ENCODE peak calls at places on chromosome 7, in ten cellular contexts. One of them, this sample, is unnamed.
A peak's percentile ranks its signal among the peaks of the same experiment; 100 is the strongest.

GRCh38 chr7:34875481-34875880 is 161.8 kb downstream of the DPY19L1 start:
- DNase-seq in activated naive CD4-positive, alpha-beta T cell treated with anti-CD3 and anti-CD28 coated beads for 36 hours: no peak
- DNase-seq in spleen: no peak
- DNase-seq in fibroblast of the conjunctiva: no peak
- DNase-seq in HCT116: no peak
- DNase-seq in T-helper 2 cell: no peak
- DNase-seq in nucleus accumbens: peak; percentile 25
- DNase-seq in upper lobe of right lung: no peak
- DNase-seq in left cardiac atrium: no peak
- DNase-seq in T follicular helper cell: no peak
- DNase-seq in this sample: no peak

GRCh38 chr7:2956526-2957368 is 86.9 kb downstream of the CARD11 start:
- DNase-seq in activated naive CD4-positive, alpha-beta T cell treated with anti-CD3 and anti-CD28 coated beads for 36 hours: peak; percentile 83
- DNase-seq in spleen: no peak
- DNase-seq in fibroblast of the conjunctiva: no peak
- DNase-seq in HCT116: peak; percentile 15
- DNase-seq in T-helper 2 cell: no peak
- DNase-seq in nucleus accumbens: no peak
- DNase-seq in upper lobe of right lung: peak; percentile 52
- DNase-seq in left cardiac atrium: no peak
- DNase-seq in T follicular helper cell: no peak
- DNase-seq in this sample: no peak

GRCh38 chr7:103632972-103633371 is 187.0 kb upstream of the SLC26A5 start:
- DNase-seq in activated naive CD4-positive, alpha-beta T cell treated with anti-CD3 and anti-CD28 coated beads for 36 hours: no peak
- DNase-seq in spleen: no peak
- DNase-seq in fibroblast of the conjunctiva: no peak
- DNase-seq in HCT116: no peak
- DNase-seq in T-helper 2 cell: no peak
- DNase-seq in nucleus accumbens: no peak
- DNase-seq in upper lobe of right lung: no peak
- DNase-seq in left cardiac atrium: no peak
- DNase-seq in T follicular helper cell: no peak
- DNase-seq in this sample: no peak

GRCh38 chr7:155257482-155258232 is 40.0 kb upstream of the INSIG1 start:
- DNase-seq in activated naive CD4-positive, alpha-beta T cell treated with anti-CD3 and anti-CD28 coated beads for 36 hours: no peak
- DNase-seq in spleen: no peak
- DNase-seq in fibroblast of the conjunctiva: peak; percentile 86
- DNase-seq in HCT116: no peak
- DNase-seq in T-helper 2 cell: no peak
- DNase-seq in nucleus accumbens: no peak
- DNase-seq in upper lobe of right lung: no peak
- DNase-seq in left cardiac atrium: peak; percentile 84
- DNase-seq in T follicular helper cell: no peak
- DNase-seq in this sample: no peak

GRCh38 chr7:84188811-84189405 is 5.7 kb downstream of the SEMA3A start:
- DNase-seq in activated naive CD4-positive, alpha-beta T cell treated with anti-CD3 and anti-CD28 coated beads for 36 hours: no peak
- DNase-seq in spleen: no peak
- DNase-seq in fibroblast of the conjunctiva: no peak
- DNase-seq in HCT116: no peak
- DNase-seq in T-helper 2 cell: no peak
- DNase-seq in nucleus accumbens: no peak
- DNase-seq in upper lobe of right lung: no peak
- DNase-seq in left cardiac atrium: no peak
- DNase-seq in T follicular helper cell: no peak
- DNase-seq in this sample: no peak

GRCh38 chr7:138878847-138879246 is 80.9 kb upstream of the ATP6V0A4 start:
- DNase-seq in activated naive CD4-positive, alpha-beta T cell treated with anti-CD3 and anti-CD28 coated beads for 36 hours: no peak
- DNase-seq in spleen: no peak
- DNase-seq in fibroblast of the conjunctiva: no peak
- DNase-seq in HCT116: no peak
- DNase-seq in T-helper 2 cell: no peak
- DNase-seq in nucleus accumbens: no peak
- DNase-seq in upper lobe of right lung: no peak
- DNase-seq in left cardiac atrium: no peak
- DNase-seq in T follicular helper cell: no peak
- DNase-seq in this sample: no peak

GRCh38 chr7:115024276-115024675 is 102.4 kb downstream of the MDFIC start:
- DNase-seq in activated naive CD4-positive, alpha-beta T cell treated with anti-CD3 and anti-CD28 coated beads for 36 hours: no peak
- DNase-seq in spleen: no peak
- DNase-seq in fibroblast of the conjunctiva: no peak
- DNase-seq in HCT116: no peak
- DNase-seq in T-helper 2 cell: no peak
- DNase-seq in nucleus accumbens: no peak
- DNase-seq in upper lobe of right lung: no peak
- DNase-seq in left cardiac atrium: no peak
- DNase-seq in T follicular helper cell: no peak
- DNase-seq in this sample: no peak

GRCh38 chr7:111475959-111476358 is 86.3 kb downstream of the IMMP2L start:
- DNase-seq in activated naive CD4-positive, alpha-beta T cell treated with anti-CD3 and anti-CD28 coated beads for 36 hours: no peak
- DNase-seq in spleen: no peak
- DNase-seq in fibroblast of the conjunctiva: no peak
- DNase-seq in HCT116: no peak
- DNase-seq in T-helper 2 cell: no peak
- DNase-seq in nucleus accumbens: no peak
- DNase-seq in upper lobe of right lung: no peak
- DNase-seq in left cardiac atrium: no peak
- DNase-seq in T follicular helper cell: no peak
- DNase-seq in this sample: no peak

GRCh38 chr7:149770728-149771127 is 2.7 kb downstream of the ZNF467 start:
- DNase-seq in activated naive CD4-positive, alpha-beta T cell treated with anti-CD3 and anti-CD28 coated beads for 36 hours: no peak
- DNase-seq in spleen: peak; percentile 70
- DNase-seq in fibroblast of the conjunctiva: no peak
- DNase-seq in HCT116: no peak
- DNase-seq in T-helper 2 cell: no peak
- DNase-seq in nucleus accumbens: no peak
- DNase-seq in upper lobe of right lung: no peak
- DNase-seq in left cardiac atrium: no peak
- DNase-seq in T follicular helper cell: no peak
- DNase-seq in this sample: no peak

GRCh38 chr7:102275123-102275703 is 11.5 kb upstream of the SH2B2 start:
- DNase-seq in activated naive CD4-positive, alpha-beta T cell treated with anti-CD3 and anti-CD28 coated beads for 36 hours: no peak
- DNase-seq in spleen: no peak
- DNase-seq in fibroblast of the conjunctiva: no peak
- DNase-seq in HCT116: no peak
- DNase-seq in T-helper 2 cell: no peak
- DNase-seq in nucleus accumbens: no peak
- DNase-seq in upper lobe of right lung: no peak
- DNase-seq in left cardiac atrium: no peak
- DNase-seq in T follicular helper cell: no peak
- DNase-seq in this sample: no peak

GRCh38 chr7:22783421-22783820 is 39.2 kb downstream of the TOMM7 start:
- DNase-seq in activated naive CD4-positive, alpha-beta T cell treated with anti-CD3 and anti-CD28 coated beads for 36 hours: no peak
- DNase-seq in spleen: no peak
- DNase-seq in fibroblast of the conjunctiva: no peak
- DNase-seq in HCT116: no peak
- DNase-seq in T-helper 2 cell: no peak
- DNase-seq in nucleus accumbens: no peak
- DNase-seq in upper lobe of right lung: no peak
- DNase-seq in left cardiac atrium: no peak
- DNase-seq in T follicular helper cell: no peak
- DNase-seq in this sample: no peak

GRCh38 chr7:103640031-103640779 is 194.2 kb upstream of the SLC26A5 start:
- DNase-seq in activated naive CD4-positive, alpha-beta T cell treated with anti-CD3 and anti-CD28 coated beads for 36 hours: no peak
- DNase-seq in spleen: no peak
- DNase-seq in fibroblast of the conjunctiva: no peak
- DNase-seq in HCT116: no peak
- DNase-seq in T-helper 2 cell: no peak
- DNase-seq in nucleus accumbens: no peak
- DNase-seq in upper lobe of right lung: no peak
- DNase-seq in left cardiac atrium: no peak
- DNase-seq in T follicular helper cell: no peak
- DNase-seq in this sample: no peak

GRCh38 chr7:102125127-102125561 is 161.5 kb upstream of the SH2B2 start:
- DNase-seq in activated naive CD4-positive, alpha-beta T cell treated with anti-CD3 and anti-CD28 coated beads for 36 hours: peak; percentile 57
- DNase-seq in spleen: peak; percentile 67
- DNase-seq in fibroblast of the conjunctiva: peak; percentile 56
- DNase-seq in HCT116: peak; percentile 79
- DNase-seq in T-helper 2 cell: no peak
- DNase-seq in nucleus accumbens: no peak
- DNase-seq in upper lobe of right lung: peak; percentile 92
- DNase-seq in left cardiac atrium: peak; percentile 64
- DNase-seq in T follicular helper cell: no peak
- DNase-seq in this sample: no peak

GRCh38 chr7:135380351-135380750 is 129.6 kb downstream of the CNOT4 start:
- DNase-seq in activated naive CD4-positive, alpha-beta T cell treated with anti-CD3 and anti-CD28 coated beads for 36 hours: no peak
- DNase-seq in spleen: no peak
- DNase-seq in fibroblast of the conjunctiva: no peak
- DNase-seq in HCT116: no peak
- DNase-seq in T-helper 2 cell: no peak
- DNase-seq in nucleus accumbens: no peak
- DNase-seq in upper lobe of right lung: no peak
- DNase-seq in left cardiac atrium: no peak
- DNase-seq in T follicular helper cell: no peak
- DNase-seq in this sample: no peak

GRCh38 chr7:134954197-134955082 is 31.9 kb upstream of the AGBL3 start:
- DNase-seq in activated naive CD4-positive, alpha-beta T cell treated with anti-CD3 and anti-CD28 coated beads for 36 hours: no peak
- DNase-seq in spleen: no peak
- DNase-seq in fibroblast of the conjunctiva: peak; percentile 48
- DNase-seq in HCT116: peak; percentile 12
- DNase-seq in T-helper 2 cell: no peak
- DNase-seq in nucleus accumbens: no peak
- DNase-seq in upper lobe of right lung: no peak
- DNase-seq in left cardiac atrium: no peak
- DNase-seq in T follicular helper cell: no peak
- DNase-seq in this sample: no peak

GRCh38 chr7:120337308-120337907 is 64.4 kb downstream of the KCND2 start:
- DNase-seq in activated naive CD4-positive, alpha-beta T cell treated with anti-CD3 and anti-CD28 coated beads for 36 hours: no peak
- DNase-seq in spleen: no peak
- DNase-seq in fibroblast of the conjunctiva: no peak
- DNase-seq in HCT116: peak; percentile 21
- DNase-seq in T-helper 2 cell: no peak
- DNase-seq in nucleus accumbens: no peak
- DNase-seq in upper lobe of right lung: no peak
- DNase-seq in left cardiac atrium: no peak
- DNase-seq in T follicular helper cell: no peak
- DNase-seq in this sample: no peak

GRCh38 chr7:29140873-29141468 is 5.4 kb downstream of the CPVL start:
- DNase-seq in activated naive CD4-positive, alpha-beta T cell treated with anti-CD3 and anti-CD28 coated beads for 36 hours: no peak
- DNase-seq in spleen: no peak
- DNase-seq in fibroblast of the conjunctiva: no peak
- DNase-seq in HCT116: no peak
- DNase-seq in T-helper 2 cell: no peak
- DNase-seq in nucleus accumbens: no peak
- DNase-seq in upper lobe of right lung: no peak
- DNase-seq in left cardiac atrium: no peak
- DNase-seq in T follicular helper cell: no peak
- DNase-seq in this sample: no peak

GRCh38 chr7:119482209-119482608 is 790.8 kb upstream of the KCND2 start:
- DNase-seq in activated naive CD4-positive, alpha-beta T cell treated with anti-CD3 and anti-CD28 coated beads for 36 hours: no peak
- DNase-seq in spleen: peak; percentile 43
- DNase-seq in fibroblast of the conjunctiva: no peak
- DNase-seq in HCT116: peak; percentile 43
- DNase-seq in T-helper 2 cell: no peak
- DNase-seq in nucleus accumbens: no peak
- DNase-seq in upper lobe of right lung: no peak
- DNase-seq in left cardiac atrium: no peak
- DNase-seq in T follicular helper cell: no peak
- DNase-seq in this sample: no peak

GRCh38 chr7:33779216-33779615 is 126.1 kb upstream of the BMPER start:
- DNase-seq in activated naive CD4-positive, alpha-beta T cell treated with anti-CD3 and anti-CD28 coated beads for 36 hours: no peak
- DNase-seq in spleen: no peak
- DNase-seq in fibroblast of the conjunctiva: no peak
- DNase-seq in HCT116: no peak
- DNase-seq in T-helper 2 cell: no peak
- DNase-seq in nucleus accumbens: no peak
- DNase-seq in upper lobe of right lung: no peak
- DNase-seq in left cardiac atrium: no peak
- DNase-seq in T follicular helper cell: no peak
- DNase-seq in this sample: no peak

GRCh38 chr7:105985821-105986220 is 22.8 kb downstream of the CDHR3 start:
- DNase-seq in activated naive CD4-positive, alpha-beta T cell treated with anti-CD3 and anti-CD28 coated beads for 36 hours: no peak
- DNase-seq in spleen: no peak
- DNase-seq in fibroblast of the conjunctiva: no peak
- DNase-seq in HCT116: no peak
- DNase-seq in T-helper 2 cell: no peak
- DNase-seq in nucleus accumbens: no peak
- DNase-seq in upper lobe of right lung: no peak
- DNase-seq in left cardiac atrium: no peak
- DNase-seq in T follicular helper cell: no peak
- DNase-seq in this sample: no peak

GRCh38 chr7:123352226-123352550 is 152.4 kb upstream of the SLC13A1 start:
- DNase-seq in activated naive CD4-positive, alpha-beta T cell treated with anti-CD3 and anti-CD28 coated beads for 36 hours: no peak
- DNase-seq in spleen: no peak
- DNase-seq in fibroblast of the conjunctiva: no peak
- DNase-seq in HCT116: no peak
- DNase-seq in T-helper 2 cell: no peak
- DNase-seq in nucleus accumbens: no peak
- DNase-seq in upper lobe of right lung: no peak
- DNase-seq in left cardiac atrium: no peak
- DNase-seq in T follicular helper cell: no peak
- DNase-seq in this sample: no peak

GRCh38 chr7:84985073-84985784 is 201.6 kb downstream of the SEMA3D start:
- DNase-seq in activated naive CD4-positive, alpha-beta T cell treated with anti-CD3 and anti-CD28 coated beads for 36 hours: no peak
- DNase-seq in spleen: no peak
- DNase-seq in fibroblast of the conjunctiva: no peak
- DNase-seq in HCT116: no peak
- DNase-seq in T-helper 2 cell: no peak
- DNase-seq in nucleus accumbens: no peak
- DNase-seq in upper lobe of right lung: no peak
- DNase-seq in left cardiac atrium: no peak
- DNase-seq in T follicular helper cell: no peak
- DNase-seq in this sample: no peak

GRCh38 chr7:36261019-36261754 is 108.1 kb downstream of the EEPD1 start:
- DNase-seq in activated naive CD4-positive, alpha-beta T cell treated with anti-CD3 and anti-CD28 coated beads for 36 hours: no peak
- DNase-seq in spleen: no peak
- DNase-seq in fibroblast of the conjunctiva: no peak
- DNase-seq in HCT116: no peak
- DNase-seq in T-helper 2 cell: no peak
- DNase-seq in nucleus accumbens: no peak
- DNase-seq in upper lobe of right lung: no peak
- DNase-seq in left cardiac atrium: no peak
- DNase-seq in T follicular helper cell: no peak
- DNase-seq in this sample: no peak

GRCh38 chr7:19026888-19027287 is 90.5 kb downstream of the TWIST1 start:
- DNase-seq in activated naive CD4-positive, alpha-beta T cell treated with anti-CD3 and anti-CD28 coated beads for 36 hours: no peak
- DNase-seq in spleen: no peak
- DNase-seq in fibroblast of the conjunctiva: no peak
- DNase-seq in HCT116: no peak
- DNase-seq in T-helper 2 cell: no peak
- DNase-seq in nucleus accumbens: no peak
- DNase-seq in upper lobe of right lung: no peak
- DNase-seq in left cardiac atrium: no peak
- DNase-seq in T follicular helper cell: no peak
- DNase-seq in this sample: no peak

GRCh38 chr7:104550362-104550761 is 222.0 kb downstream of the LHFPL3 start:
- DNase-seq in activated naive CD4-positive, alpha-beta T cell treated with anti-CD3 and anti-CD28 coated beads for 36 hours: no peak
- DNase-seq in spleen: no peak
- DNase-seq in fibroblast of the conjunctiva: no peak
- DNase-seq in HCT116: no peak
- DNase-seq in T-helper 2 cell: no peak
- DNase-seq in nucleus accumbens: no peak
- DNase-seq in upper lobe of right lung: no peak
- DNase-seq in left cardiac atrium: no peak
- DNase-seq in T follicular helper cell: no peak
- DNase-seq in this sample: no peak

This sample was measured in CD8-positive, alpha-beta T cell.